ENCODE peak calls at places on chromosomes 4 and X, in four cellular contexts. P is esophagus squamous epithelium, L is psoas muscle, F is body of pancreas. S is an unnamed sample.

GRCh38 chrX:16643160-16643559 is 6.8 kb upstream of the S100G start:
- DNase-seq in F (no peak), L (no peak), P (no peak), S (peak; percentile 45)

GRCh38 chr4:153000068-153000420 is 63.9 kb downstream of the FHDC1 start:
- DNase-seq in P (no peak), F (no peak), L (no peak), S (no peak)

GRCh38 chrX:151004085-151004484 is 20.9 kb downstream of the HMGB3 start:
- DNase-seq in P (no peak), F (no peak), L (no peak), S (peak; percentile 10)

GRCh38 chr4:108685036-108685686 is 34.8 kb downstream of the OSTC start:
- DNase-seq in L (no peak), F (no peak), P (no peak), S (peak; percentile 17)

GRCh38 chr4:80705311-80705710 is 325.2 kb upstream of the BMP3 start:
- DNase-seq in P (no peak), L (no peak), F (no peak), S (no peak)

GRCh38 chrX:45900751-45901150 is 644.5 kb downstream of the ZNF674 start:
- DNase-seq in F (no peak), L (no peak), P (no peak), S (peak; percentile 35)

GRCh38 chrX:67692246-67692645 is 148.4 kb downstream of the AR start:
- DNase-seq in L (no peak), F (no peak), P (no peak), S (peak; percentile 34)

GRCh38 chrX:85107407-85107806 is 103.7 kb downstream of the APOOL start:
- DNase-seq in F (no peak), L (peak; percentile 48), P (no peak), S (no peak)

GRCh38 chrX:65706041-65706828 is 38.8 kb downstream of the MSN start:
- DNase-seq in F (peak; percentile 48), L (peak; percentile 66), P (no peak), S (peak; percentile 62)

GRCh38 chr4:74840931-74841330 is 46.6 kb upstream of the BTC start:
- DNase-seq in L (no peak), P (no peak), F (no peak), S (no peak)

GRCh38 chr4:188941524-188942109 is 802.4 kb downstream of the TRIML1 start:
- DNase-seq in F (no peak), L (no peak), P (no peak), S (peak; percentile 99)

GRCh38 chrX:130171446-130172126 is at the start of gene RAB33A:
- DNase-seq in L (no peak), P (no peak), F (no peak), S (peak; percentile 24)

GRCh38 chr4:120568736-120569135 is 353.8 kb downstream of the PRDM5 start:
- DNase-seq in P (no peak), L (no peak), F (no peak), S (no peak)

GRCh38 chrX:132539611-132540010 is 50.8 kb upstream of the MBNL3 start:
- DNase-seq in F (no peak), P (no peak), L (no peak), S (no peak)

GRCh38 chr4:184441461-184442392 is 32.6 kb downstream of the IRF2 start:
- DNase-seq in F (no peak), P (no peak), L (no peak), S (peak; percentile 18)

GRCh38 chr4:167020410-167020809 is 213.9 kb downstream of the SPOCK3 start:
- DNase-seq in P (no peak), L (no peak), F (no peak), S (peak; percentile 2)

GRCh38 chrX:46611658-46612362 is 38.2 kb downstream of the CHST7 start:
- DNase-seq in P (no peak), L (no peak), F (no peak), S (no peak)

DNA sequence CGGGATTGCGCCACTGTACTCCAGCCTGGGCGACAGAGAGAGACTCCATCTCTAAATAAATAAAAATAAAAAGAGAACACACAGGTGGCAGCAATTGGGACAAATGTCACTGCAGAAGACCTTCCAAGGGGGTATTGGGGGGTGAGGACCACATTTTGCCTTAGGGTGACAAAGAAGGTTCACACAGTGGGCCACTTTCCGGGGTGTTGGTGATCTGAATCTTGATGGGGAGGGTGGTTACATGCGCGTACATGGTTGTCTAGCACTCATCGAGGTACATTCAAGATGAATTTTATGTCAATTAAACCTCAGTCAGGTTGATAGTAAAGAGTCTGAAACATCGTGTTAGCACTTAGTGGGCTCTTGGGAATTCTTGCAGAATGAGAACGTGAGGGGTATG is 20.5 kb upstream of the TMSB4X start:
- DNase-seq in L (no peak), F (no peak), P (no peak), S (no peak)
- H3K4me3 ChIP-seq in L (no peak overlapping the region), F (no peak overlapping the region), P (no peak overlapping the region), S (no peak overlapping the region)

GRCh38 chrX:10012776-10013175 is 45.6 kb downstream of the CLDN34 start:
- DNase-seq in L (no peak), F (no peak), P (no peak), S (no peak)

GRCh38 chrX:10011991-10012390 is 44.8 kb downstream of the CLDN34 start:
- DNase-seq in P (no peak), L (no peak), F (no peak), S (no peak)

GRCh38 chrX:10016516-10017132 is 49.5 kb downstream of the CLDN34 start:
- DNase-seq in L (no peak), P (no peak), F (no peak), S (no peak)

GRCh38 chrX:10015711-10016515 is 48.8 kb downstream of the CLDN34 start:
- DNase-seq in P (no peak), F (peak; percentile 47), L (peak; percentile 67), S (peak; percentile 63)

DNA sequence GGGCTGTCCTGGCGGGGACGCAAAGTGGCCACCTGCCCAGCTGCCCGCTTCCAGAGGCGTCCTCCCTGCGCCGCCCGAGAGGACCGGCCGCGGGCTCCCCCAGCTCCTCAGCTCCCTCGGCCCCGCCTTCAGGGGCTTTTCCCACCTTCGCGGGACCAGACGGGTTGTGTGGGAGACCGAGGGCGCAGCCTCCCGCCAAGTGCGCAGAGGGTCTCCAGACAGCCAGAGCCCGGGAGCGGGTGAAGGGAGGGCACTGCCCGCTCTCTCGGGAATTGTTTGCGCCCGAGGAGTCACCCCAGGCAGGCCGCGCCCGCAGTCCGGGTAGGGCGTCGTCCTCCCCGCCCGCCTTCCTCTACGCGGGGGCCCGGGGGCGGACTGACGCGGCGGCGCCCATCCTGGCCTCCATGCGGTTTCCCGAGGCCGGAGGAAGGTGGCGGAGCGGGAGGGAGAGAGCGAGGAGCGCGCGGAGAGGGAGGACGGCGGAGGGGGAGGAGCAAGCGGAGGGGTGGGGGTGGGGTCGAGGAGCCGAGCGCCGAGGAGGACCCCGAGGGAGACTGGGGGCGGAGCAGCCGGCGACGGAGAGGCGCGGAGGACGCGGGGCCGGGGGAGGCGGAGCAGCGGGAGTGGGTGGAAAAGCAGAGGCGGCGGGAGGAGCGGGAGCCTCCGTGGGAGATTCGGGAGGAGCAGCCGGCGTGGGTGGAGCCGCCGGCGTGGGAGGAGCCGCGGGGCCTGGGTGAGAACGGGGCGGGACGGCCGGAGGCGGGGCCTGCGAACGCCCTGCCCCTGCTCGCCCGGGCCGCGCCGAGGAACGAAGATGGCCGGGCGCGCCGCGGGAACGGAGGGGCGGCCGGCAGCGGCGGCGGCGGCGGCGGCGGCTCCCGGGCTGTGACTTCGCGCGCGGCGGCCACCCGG is 47.6 kb downstream of the CLDN34 start:
- DNase-seq in L (peak; percentile 92), F (peak; percentile 87), P (peak; percentile 22), S (peak; percentile 91)
- H3K4me3 ChIP-seq in L (peak overlapping the region; percentile 67), F (peak overlapping the region; percentile 7), P (peak overlapping the region; percentile 60), S (peak overlapping the region; percentile 61)

DNA sequence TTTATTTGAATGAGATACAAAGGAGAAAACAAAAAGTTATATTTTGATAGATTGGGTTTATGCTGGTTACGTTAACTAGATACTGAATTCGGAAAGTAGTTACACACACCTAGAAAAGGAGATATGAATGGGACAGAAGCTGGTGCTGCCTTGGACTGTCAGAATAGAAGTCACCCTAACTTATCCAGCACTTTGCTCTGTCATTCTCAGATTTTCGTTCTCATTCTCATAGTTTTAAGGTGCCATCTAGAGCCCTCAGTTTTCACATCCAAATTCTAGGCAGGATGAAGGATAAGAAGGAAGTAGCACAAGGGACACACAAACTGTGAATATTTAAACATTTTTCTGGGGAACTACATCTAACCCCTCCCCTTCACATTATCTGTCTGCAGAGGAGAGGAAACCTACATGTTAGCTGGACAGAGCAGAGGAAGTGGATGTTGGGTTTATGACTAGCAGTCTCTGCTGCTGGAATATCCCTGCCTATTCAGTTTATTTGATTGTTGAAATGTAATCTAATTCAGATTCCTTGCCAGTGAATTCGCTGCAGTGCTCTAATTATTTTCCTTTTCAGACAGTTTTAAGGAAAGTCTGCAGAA is 521.9 kb downstream of the FAT4 start:
- DNase-seq in F (no peak), P (no peak), L (no peak), S (no peak)
- H3K4me3 ChIP-seq in F (no peak overlapping the region), P (no peak overlapping the region), L (no peak overlapping the region), S (no peak overlapping the region)

GRCh38 chr4:86451560-86452322 is 91.9 kb upstream of the MAPK10 start:
- DNase-seq in F (no peak), L (no peak), P (no peak), S (peak; percentile 41)
- H3K4me3 ChIP-seq in F (no peak overlapping the region), L (peak overlapping the region; percentile 1), P (peak overlapping the region; percentile 48), S (no peak overlapping the region)

GRCh38 chrX:68868902-68869800 is 40.3 kb downstream of the EFNB1 start:
- DNase-seq in P (no peak), L (no peak), F (peak; percentile 34), S (no peak)
- H3K4me3 ChIP-seq in P (no peak overlapping the region), L (no peak overlapping the region), F (no peak overlapping the region), S (no peak overlapping the region)